ENCODE peak calls at places on chromosome 10, in seven cellular contexts. One of them, this sample, is unnamed.

GRCh38 chr10:76509501-76509900 is 1078.1 kb downstream of the LRMDA start:
- DNase-seq in tibial artery: no peak
- DNase-seq in H54: no peak
- DNase-seq in activated T-cell treated with anti-CD3 and anti-CD28 coated beads for 24 hours: no peak
- DNase-seq in brain microvascular endothelial cell: no peak
- DNase-seq in K562: no peak
- DNase-seq in adipocyte: no peak
- DNase-seq in this sample: no peak

GRCh38 chr10:59025981-59026730 is 150.3 kb upstream of the PHYHIPL start:
- DNase-seq in tibial artery: no peak
- DNase-seq in H54: no peak
- DNase-seq in activated T-cell treated with anti-CD3 and anti-CD28 coated beads for 24 hours: no peak
- DNase-seq in brain microvascular endothelial cell: no peak
- DNase-seq in K562: no peak
- DNase-seq in adipocyte: no peak
- DNase-seq in this sample: no peak

GRCh38 chr10:71255817-71256660 is 43.7 kb downstream of the UNC5B start:
- DNase-seq in tibial artery: peak; percentile 57
- DNase-seq in H54: peak; percentile 81
- DNase-seq in activated T-cell treated with anti-CD3 and anti-CD28 coated beads for 24 hours: no peak
- DNase-seq in brain microvascular endothelial cell: peak; percentile 74
- DNase-seq in K562: no peak
- DNase-seq in adipocyte: peak; percentile 84
- DNase-seq in this sample: no peak

GRCh38 chr10:132627736-132628512 is 90.3 kb downstream of the INPP5A start:
- DNase-seq in tibial artery: peak; percentile 72
- DNase-seq in H54: no peak
- DNase-seq in activated T-cell treated with anti-CD3 and anti-CD28 coated beads for 24 hours: no peak
- DNase-seq in brain microvascular endothelial cell: peak; percentile 26
- DNase-seq in K562: peak; percentile 38
- DNase-seq in adipocyte: peak; percentile 50
- DNase-seq in this sample: no peak

GRCh38 chr10:62748386-62748785 is 56.1 kb upstream of the ADO start:
- DNase-seq in tibial artery: no peak
- DNase-seq in H54: no peak
- DNase-seq in activated T-cell treated with anti-CD3 and anti-CD28 coated beads for 24 hours: no peak
- DNase-seq in brain microvascular endothelial cell: no peak
- DNase-seq in K562: no peak
- DNase-seq in adipocyte: no peak
- DNase-seq in this sample: no peak

GRCh38 chr10:69629897-69630650 is at the start of gene FAM241B:
- DNase-seq in tibial artery: no peak
- DNase-seq in H54: peak; percentile 94
- DNase-seq in activated T-cell treated with anti-CD3 and anti-CD28 coated beads for 24 hours: peak; percentile 63
- DNase-seq in brain microvascular endothelial cell: no peak
- DNase-seq in K562: peak; percentile 83
- DNase-seq in adipocyte: peak; percentile 59
- DNase-seq in this sample: peak; percentile 54

GRCh38 chr10:131556061-131556896 is 244.8 kb upstream of the TCERG1L start:
- DNase-seq in tibial artery: no peak
- DNase-seq in H54: no peak
- DNase-seq in activated T-cell treated with anti-CD3 and anti-CD28 coated beads for 24 hours: no peak
- DNase-seq in brain microvascular endothelial cell: no peak
- DNase-seq in K562: no peak
- DNase-seq in adipocyte: no peak
- DNase-seq in this sample: no peak

GRCh38 chr10:17787087-17787942 is 21.8 kb upstream of the MRC1 start:
- DNase-seq in tibial artery: no peak
- DNase-seq in H54: peak; percentile 61
- DNase-seq in activated T-cell treated with anti-CD3 and anti-CD28 coated beads for 24 hours: no peak
- DNase-seq in brain microvascular endothelial cell: peak; percentile 93
- DNase-seq in K562: no peak
- DNase-seq in adipocyte: peak; percentile 83
- DNase-seq in this sample: peak; percentile 73

GRCh38 chr10:114042895-114043531 is 653 bp upstream of the ADRB1 start:
- DNase-seq in tibial artery: no peak
- DNase-seq in H54: peak; percentile 62
- DNase-seq in activated T-cell treated with anti-CD3 and anti-CD28 coated beads for 24 hours: no peak
- DNase-seq in brain microvascular endothelial cell: peak; percentile 41
- DNase-seq in K562: no peak
- DNase-seq in adipocyte: peak; percentile 39
- DNase-seq in this sample: peak; percentile 26

GRCh38 chr10:1515780-1516491 is 221.4 kb downstream of the ADARB2 start:
- DNase-seq in tibial artery: no peak
- DNase-seq in H54: no peak
- DNase-seq in activated T-cell treated with anti-CD3 and anti-CD28 coated beads for 24 hours: no peak
- DNase-seq in brain microvascular endothelial cell: no peak
- DNase-seq in K562: no peak
- DNase-seq in adipocyte: no peak
- DNase-seq in this sample: no peak

GRCh38 chr10:22690614-22691431 is 23.6 kb downstream of the PIP4K2A start:
- DNase-seq in tibial artery: no peak
- DNase-seq in H54: no peak
- DNase-seq in activated T-cell treated with anti-CD3 and anti-CD28 coated beads for 24 hours: no peak
- DNase-seq in brain microvascular endothelial cell: no peak
- DNase-seq in K562: no peak
- DNase-seq in adipocyte: peak; percentile 84
- DNase-seq in this sample: no peak

GRCh38 chr10:83582407-83583095 is 556.8 kb upstream of the GHITM start:
- DNase-seq in tibial artery: no peak
- DNase-seq in H54: no peak
- DNase-seq in activated T-cell treated with anti-CD3 and anti-CD28 coated beads for 24 hours: no peak
- DNase-seq in brain microvascular endothelial cell: no peak
- DNase-seq in K562: no peak
- DNase-seq in adipocyte: no peak
- DNase-seq in this sample: no peak

GRCh38 chr10:102602272-102603045 is 41.8 kb upstream of the TRIM8 start:
- DNase-seq in tibial artery: peak; percentile 76
- DNase-seq in H54: no peak
- DNase-seq in activated T-cell treated with anti-CD3 and anti-CD28 coated beads for 24 hours: no peak
- DNase-seq in brain microvascular endothelial cell: no peak
- DNase-seq in K562: no peak
- DNase-seq in adipocyte: peak; percentile 79
- DNase-seq in this sample: no peak

GRCh38 chr10:58157076-58157766 is 110.5 kb downstream of the IPMK start:
- DNase-seq in tibial artery: no peak
- DNase-seq in H54: peak; percentile 38
- DNase-seq in activated T-cell treated with anti-CD3 and anti-CD28 coated beads for 24 hours: no peak
- DNase-seq in brain microvascular endothelial cell: peak; percentile 99
- DNase-seq in K562: no peak
- DNase-seq in adipocyte: peak; percentile 95
- DNase-seq in this sample: no peak

GRCh38 chr10:19488592-19489280 is 327.5 kb upstream of the PLXDC2 start:
- DNase-seq in tibial artery: no peak
- DNase-seq in H54: no peak
- DNase-seq in activated T-cell treated with anti-CD3 and anti-CD28 coated beads for 24 hours: no peak
- DNase-seq in brain microvascular endothelial cell: no peak
- DNase-seq in K562: no peak
- DNase-seq in adipocyte: peak; percentile 41
- DNase-seq in this sample: no peak

GRCh38 chr10:6171891-6172354 is 30.8 kb upstream of the PFKFB3 start:
- DNase-seq in tibial artery: peak; percentile 73
- DNase-seq in H54: no peak
- DNase-seq in activated T-cell treated with anti-CD3 and anti-CD28 coated beads for 24 hours: no peak
- DNase-seq in brain microvascular endothelial cell: peak; percentile 95
- DNase-seq in K562: no peak
- DNase-seq in adipocyte: no peak
- DNase-seq in this sample: no peak

GRCh38 chr10:100403734-100404133 is 56.7 kb downstream of the SCD start:
- DNase-seq in tibial artery: no peak
- DNase-seq in H54: no peak
- DNase-seq in activated T-cell treated with anti-CD3 and anti-CD28 coated beads for 24 hours: no peak
- DNase-seq in brain microvascular endothelial cell: no peak
- DNase-seq in K562: no peak
- DNase-seq in adipocyte: no peak
- DNase-seq in this sample: no peak

GRCh38 chr10:34145751-34146150 is 669.3 kb downstream of the PARD3 start:
- DNase-seq in tibial artery: no peak
- DNase-seq in H54: no peak
- DNase-seq in activated T-cell treated with anti-CD3 and anti-CD28 coated beads for 24 hours: no peak
- DNase-seq in brain microvascular endothelial cell: peak; percentile 68
- DNase-seq in K562: no peak
- DNase-seq in adipocyte: peak; percentile 64
- DNase-seq in this sample: no peak

GRCh38 chr10:115129752-115130151 is 36.6 kb downstream of the ATRNL1 start:
- DNase-seq in tibial artery: no peak
- DNase-seq in H54: peak; percentile 3
- DNase-seq in activated T-cell treated with anti-CD3 and anti-CD28 coated beads for 24 hours: no peak
- DNase-seq in brain microvascular endothelial cell: no peak
- DNase-seq in K562: peak; percentile 8
- DNase-seq in adipocyte: peak; percentile 81
- DNase-seq in this sample: peak; percentile 49

GRCh38 chr10:74382643-74383042 is 231.6 kb downstream of the ADK start:
- DNase-seq in tibial artery: no peak
- DNase-seq in H54: no peak
- DNase-seq in activated T-cell treated with anti-CD3 and anti-CD28 coated beads for 24 hours: no peak
- DNase-seq in brain microvascular endothelial cell: no peak
- DNase-seq in K562: no peak
- DNase-seq in adipocyte: no peak
- DNase-seq in this sample: no peak

GRCh38 chr10:79905322-79906314 is 43.3 kb downstream of the SFTPD start:
- DNase-seq in tibial artery: no peak
- DNase-seq in H54: peak; percentile 29
- DNase-seq in activated T-cell treated with anti-CD3 and anti-CD28 coated beads for 24 hours: no peak
- DNase-seq in brain microvascular endothelial cell: peak; percentile 24
- DNase-seq in K562: no peak
- DNase-seq in adipocyte: peak; percentile 46
- DNase-seq in this sample: no peak

GRCh38 chr10:97771055-97771811 is 566 bp downstream of the SFRP5 start:
- DNase-seq in tibial artery: no peak
- DNase-seq in H54: no peak
- DNase-seq in activated T-cell treated with anti-CD3 and anti-CD28 coated beads for 24 hours: no peak
- DNase-seq in brain microvascular endothelial cell: peak; percentile 11
- DNase-seq in K562: no peak
- DNase-seq in adipocyte: peak; percentile 49
- DNase-seq in this sample: no peak

GRCh38 chr10:132094581-132095234 is 29.0 kb downstream of the JAKMIP3 start:
- DNase-seq in tibial artery: no peak
- DNase-seq in H54: no peak
- DNase-seq in activated T-cell treated with anti-CD3 and anti-CD28 coated beads for 24 hours: no peak
- DNase-seq in brain microvascular endothelial cell: no peak
- DNase-seq in K562: no peak
- DNase-seq in adipocyte: no peak
- DNase-seq in this sample: no peak

GRCh38 chr10:22554481-22555182 is 159.7 kb downstream of the PIP4K2A start:
- DNase-seq in tibial artery: peak; percentile 60
- DNase-seq in H54: no peak
- DNase-seq in activated T-cell treated with anti-CD3 and anti-CD28 coated beads for 24 hours: no peak
- DNase-seq in brain microvascular endothelial cell: peak; percentile 81
- DNase-seq in K562: no peak
- DNase-seq in adipocyte: no peak
- DNase-seq in this sample: no peak

GRCh38 chr10:52322323-52322722 is 8.2 kb downstream of the DKK1 start:
- DNase-seq in tibial artery: no peak
- DNase-seq in H54: no peak
- DNase-seq in activated T-cell treated with anti-CD3 and anti-CD28 coated beads for 24 hours: no peak
- DNase-seq in brain microvascular endothelial cell: no peak
- DNase-seq in K562: no peak
- DNase-seq in adipocyte: no peak
- DNase-seq in this sample: no peak

GRCh38 chr10:70762441-70763177 is 22.6 kb downstream of the TBATA start:
- DNase-seq in tibial artery: no peak
- DNase-seq in H54: no peak
- DNase-seq in activated T-cell treated with anti-CD3 and anti-CD28 coated beads for 24 hours: no peak
- DNase-seq in brain microvascular endothelial cell: no peak
- DNase-seq in K562: no peak
- DNase-seq in adipocyte: no peak
- DNase-seq in this sample: no peak

GRCh38 chr10:131355116-131355515 is 43.6 kb upstream of the TCERG1L start:
- DNase-seq in tibial artery: no peak
- DNase-seq in H54: no peak
- DNase-seq in activated T-cell treated with anti-CD3 and anti-CD28 coated beads for 24 hours: no peak
- DNase-seq in brain microvascular endothelial cell: no peak
- DNase-seq in K562: no peak
- DNase-seq in adipocyte: no peak
- DNase-seq in this sample: no peak

GRCh38 chr10:83961620-83962019 is 177.7 kb upstream of the GHITM start:
- DNase-seq in tibial artery: no peak
- DNase-seq in H54: no peak
- DNase-seq in activated T-cell treated with anti-CD3 and anti-CD28 coated beads for 24 hours: no peak
- DNase-seq in brain microvascular endothelial cell: no peak
- DNase-seq in K562: no peak
- DNase-seq in adipocyte: no peak
- DNase-seq in this sample: no peak

GRCh38 chr10:110144526-110144925 is 62.9 kb upstream of the MXI1 start:
- DNase-seq in tibial artery: no peak
- DNase-seq in H54: no peak
- DNase-seq in activated T-cell treated with anti-CD3 and anti-CD28 coated beads for 24 hours: no peak
- DNase-seq in brain microvascular endothelial cell: no peak
- DNase-seq in K562: no peak
- DNase-seq in adipocyte: no peak
- DNase-seq in this sample: no peak

GRCh38 chr10:8056891-8057331 is 2.4 kb downstream of the GATA3 start:
- DNase-seq in tibial artery: no peak
- DNase-seq in H54: no peak
- DNase-seq in activated T-cell treated with anti-CD3 and anti-CD28 coated beads for 24 hours: no peak
- DNase-seq in brain microvascular endothelial cell: no peak
- DNase-seq in K562: no peak
- DNase-seq in adipocyte: no peak
- DNase-seq in this sample: no peak